ENCODE peak calls at places on chromosomes 4 and X, in five cellular contexts. M is CD8-positive, alpha-beta T cell; V is DND-41; C is cardiac muscle cell; A is right atrium auricular region. X is an unnamed sample.
A peak's percentile ranks its signal among the peaks of the same experiment; 100 is the strongest.

GRCh38 chr4:165461176-165461835 is 82.5 kb downstream of the CPE start:
- DNase-seq in M (no peak), V (no peak), C (no peak), A (peak; percentile 61), X (peak; percentile 50)

GRCh38 chrX:132958086-132958703 is at the start of gene HS6ST2:
- DNase-seq in C (peak; percentile 64), M (no peak), V (peak; percentile 25), A (no peak), X (peak; percentile 76)

GRCh38 chr4:57607616-57608150 is 497.5 kb upstream of the IGFBP7 start:
- DNase-seq in A (no peak), C (peak; percentile 32), M (no peak), V (no peak), X (no peak)

GRCh38 chr4:173498023-173498422 is 32.0 kb downstream of the HAND2 start:
- DNase-seq in V (no peak), M (no peak), C (no peak), A (no peak), X (no peak)

GRCh38 chrX:53716328-53717088 is 30.0 kb upstream of the HUWE1 start:
- DNase-seq in M (peak; percentile 26), V (peak; percentile 78), A (no peak), C (no peak), X (no peak)

GRCh38 chr4:152900395-152900794 is 35.7 kb upstream of the FHDC1 start:
- DNase-seq in C (no peak), V (no peak), A (no peak), M (no peak), X (no peak)

GRCh38 chrX:2501246-2502102 is 698 bp upstream of the DHRSX start:
- DNase-seq in A (no peak), C (no peak), M (no peak), V (no peak), X (no peak)

GRCh38 chr4:118888666-118889312 is at the start of gene SYNPO2:
- DNase-seq in V (no peak), M (no peak), C (peak; percentile 85), A (peak; percentile 91), X (peak; percentile 90)

GRCh38 chr4:143375326-143376073 is 38.8 kb downstream of the GAB1 start:
- DNase-seq in A (no peak), V (peak; percentile 15), C (peak; percentile 35), M (no peak), X (no peak)

GRCh38 chr4:139054791-139055376 is 39.3 kb downstream of the NOCT start:
- DNase-seq in V (no peak), M (no peak), A (no peak), C (peak; percentile 59), X (no peak)

GRCh38 chr4:30600246-30600645 is 119.9 kb upstream of the PCDH7 start:
- DNase-seq in C (no peak), M (no peak), V (no peak), A (no peak), X (no peak)

GRCh38 chrX:46979340-46979739 is 67.1 kb downstream of the JADE3 start:
- DNase-seq in M (no peak), V (no peak), C (no peak), A (no peak), X (no peak)

GRCh38 chrX:120746153-120746552 is 116.3 kb upstream of the C1GALT1C1 start:
- DNase-seq in C (no peak), M (no peak), V (no peak), A (no peak), X (no peak)
- H3K4me1 ChIP-seq in C (no peaks in the 10 kb centered on the region), M (peaks cover 3% of the 10 kb centered on the region), V (peaks cover 21% of the 10 kb centered on the region), A (no peaks in the 10 kb centered on the region), X (no peaks in the 10 kb centered on the region)

GRCh38 chrX:154355094-154355775 is 19.2 kb downstream of the FLNA start:
- DNase-seq in V (no peak), C (no peak), A (no peak), M (no peak), X (no peak)

GRCh38 chrX:154354516-154354915 is 19.9 kb downstream of the FLNA start:
- DNase-seq in C (no peak), M (no peak), A (no peak), V (no peak), X (no peak)

GRCh38 chrX:154352466-154352865 is 22.0 kb downstream of the FLNA start:
- DNase-seq in V (no peak), M (no peak), A (no peak), C (no peak), X (no peak)

GRCh38 chrX:154353172-154353843 is 21.1 kb downstream of the FLNA start:
- DNase-seq in A (no peak), M (no peak), C (no peak), V (no peak), X (no peak)

GRCh38 chrX:154354013-154354412 is 20.4 kb downstream of the FLNA start:
- DNase-seq in V (no peak), M (no peak), A (no peak), C (no peak), X (no peak)
- H3K36me3 ChIP-seq in V (peaks cover 100% of the 10 kb centered on the region), M (peaks cover 69% of the 10 kb centered on the region), A (peaks cover 90% of the 10 kb centered on the region), C (peaks cover 42% of the 10 kb centered on the region), X (no peaks in the 10 kb centered on the region)

GRCh38 chr4:52996261-52997131 is 134.4 kb downstream of the RASL11B start:
- DNase-seq in V (no peak), A (peak; percentile 75), M (no peak), C (peak; percentile 30), X (no peak)
- H3K4me1 ChIP-seq in V (no peaks in the 10 kb centered on the region), A (peaks cover 46% of the 10 kb centered on the region), M (no peaks in the 10 kb centered on the region), C (peaks cover 25% of the 10 kb centered on the region), X (peaks cover 6% of the 10 kb centered on the region)

GRCh38 chr4:7186081-7186480 is 6.3 kb upstream of the SORCS2 start:
- DNase-seq in A (no peak), M (no peak), C (peak; percentile 42), V (peak; percentile 17), X (no peak)
- H3K36me3 ChIP-seq in A (no peaks in the 10 kb centered on the region), M (no peaks in the 10 kb centered on the region), C (no peaks in the 10 kb centered on the region), V (no peaks in the 10 kb centered on the region), X (no peaks in the 10 kb centered on the region)

GRCh38 chr4:80911458-80911857 is 119.0 kb upstream of the BMP3 start:
- DNase-seq in A (no peak), M (no peak), C (no peak), V (no peak), X (no peak)
- H3K4me1 ChIP-seq in A (no peaks in the 10 kb centered on the region), M (no peaks in the 10 kb centered on the region), C (no peaks in the 10 kb centered on the region), V (no peaks in the 10 kb centered on the region), X (no peaks in the 10 kb centered on the region)

GRCh38 chr4:42612898-42613297 is 44.0 kb downstream of the ATP8A1 start:
- DNase-seq in M (no peak), C (no peak), A (no peak), V (no peak), X (no peak)

GRCh38 chr4:42609051-42609450 is 47.9 kb downstream of the ATP8A1 start:
- DNase-seq in C (no peak), A (no peak), M (no peak), V (no peak), X (no peak)

GRCh38 chr4:42607011-42607726 is 49.7 kb downstream of the ATP8A1 start:
- DNase-seq in M (no peak), A (no peak), C (no peak), V (no peak), X (no peak)

GRCh38 chr4:42608551-42608950 is 48.4 kb downstream of the ATP8A1 start:
- DNase-seq in C (no peak), A (no peak), M (no peak), V (no peak), X (no peak)

DNA sequence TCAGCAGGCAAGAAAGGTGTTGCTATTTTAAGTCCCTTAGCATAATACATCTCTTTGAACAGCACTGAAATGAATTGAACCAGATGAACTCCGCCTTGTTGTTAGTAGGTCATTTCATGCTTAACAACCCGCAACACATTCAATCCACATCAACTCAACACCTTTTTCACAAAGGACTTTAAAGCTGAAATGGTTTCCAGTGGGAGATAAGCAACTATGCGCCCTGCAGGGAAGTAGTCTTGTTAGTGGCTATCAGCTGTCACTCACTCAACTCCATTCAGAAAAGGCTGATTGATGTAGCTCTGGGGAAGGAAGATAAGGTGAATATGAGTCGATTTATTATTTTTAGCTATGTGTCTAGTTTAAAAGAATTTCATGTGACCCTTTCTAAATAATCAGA is 46.0 kb downstream of the ATP8A1 start:
- DNase-seq in A (no peak), M (no peak), C (peak; percentile 83), V (no peak), X (no peak)
- H3K36me3 ChIP-seq in A (no peaks in the 10 kb centered on the region), M (peaks cover 6% of the 10 kb centered on the region), C (no peaks in the 10 kb centered on the region), V (no peaks in the 10 kb centered on the region), X (peaks cover 1% of the 10 kb centered on the region)

X was measured in aorta.